ENCODE peak calls at places on chromosomes 3 and 15, in eight cellular contexts. One of them, this sample, is unnamed.

GRCh38 chr3:128278761-128279593 is 125.7 kb downstream of the EEFSEC start:
- DNase-seq in CD8-positive, alpha-beta T cell: no peak
- DNase-seq in choroid plexus epithelial cell: peak
- DNase-seq in bronchial epithelial cell: no peak
- DNase-seq in MM.1S: no peak
- DNase-seq in astrocyte of the spinal cord: peak
- DNase-seq in IMR-90: peak
- DNase-seq in OCI-LY7: no peak
- DNase-seq in this sample: peak

GRCh38 chr3:191331443-191331842 is 1.1 kb upstream of the UTS2B start:
- DNase-seq in IMR-90: peak
- DNase-seq in astrocyte of the spinal cord: peak
- DNase-seq in MM.1S: no peak
- DNase-seq in CD8-positive, alpha-beta T cell: no peak
- DNase-seq in OCI-LY7: no peak
- DNase-seq in bronchial epithelial cell: peak
- DNase-seq in choroid plexus epithelial cell: peak
- DNase-seq in this sample: no peak

GRCh38 chr15:31486906-31487695 is 160.5 kb downstream of the KLF13 start:
- DNase-seq in CD8-positive, alpha-beta T cell: no peak
- DNase-seq in MM.1S: no peak
- DNase-seq in bronchial epithelial cell: no peak
- DNase-seq in OCI-LY7: no peak
- DNase-seq in choroid plexus epithelial cell: no peak
- DNase-seq in astrocyte of the spinal cord: no peak
- DNase-seq in IMR-90: no peak
- DNase-seq in this sample: no peak

GRCh38 chr3:128577711-128578110 is 72.9 kb downstream of the RPN1 start:
- DNase-seq in OCI-LY7: no peak
- DNase-seq in bronchial epithelial cell: no peak
- DNase-seq in MM.1S: no peak
- DNase-seq in choroid plexus epithelial cell: no peak
- DNase-seq in astrocyte of the spinal cord: no peak
- DNase-seq in CD8-positive, alpha-beta T cell: no peak
- DNase-seq in IMR-90: no peak
- DNase-seq in this sample: no peak

GRCh38 chr3:141878812-141879211 is 2.4 kb downstream of the ATP1B3 start:
- DNase-seq in IMR-90: peak
- DNase-seq in OCI-LY7: no peak
- DNase-seq in MM.1S: no peak
- DNase-seq in bronchial epithelial cell: peak
- DNase-seq in choroid plexus epithelial cell: peak
- DNase-seq in CD8-positive, alpha-beta T cell: no peak
- DNase-seq in astrocyte of the spinal cord: peak
- DNase-seq in this sample: no peak

GRCh38 chr15:28098766-28099554 is at the start of gene OCA2:
- DNase-seq in choroid plexus epithelial cell: peak
- DNase-seq in IMR-90: peak
- DNase-seq in CD8-positive, alpha-beta T cell: peak
- DNase-seq in bronchial epithelial cell: no peak
- DNase-seq in astrocyte of the spinal cord: peak
- DNase-seq in MM.1S: no peak
- DNase-seq in OCI-LY7: no peak
- DNase-seq in this sample: no peak

GRCh38 chr3:11373235-11373634 is 101.0 kb downstream of the ATG7 start:
- DNase-seq in IMR-90: no peak
- DNase-seq in choroid plexus epithelial cell: no peak
- DNase-seq in astrocyte of the spinal cord: no peak
- DNase-seq in bronchial epithelial cell: no peak
- DNase-seq in OCI-LY7: peak
- DNase-seq in CD8-positive, alpha-beta T cell: no peak
- DNase-seq in MM.1S: no peak
- DNase-seq in this sample: no peak

GRCh38 chr3:105676621-105677300 is 192.1 kb downstream of the CBLB start:
- DNase-seq in choroid plexus epithelial cell: no peak
- DNase-seq in MM.1S: no peak
- DNase-seq in OCI-LY7: no peak
- DNase-seq in CD8-positive, alpha-beta T cell: no peak
- DNase-seq in bronchial epithelial cell: no peak
- DNase-seq in astrocyte of the spinal cord: no peak
- DNase-seq in IMR-90: no peak
- DNase-seq in this sample: no peak

GRCh38 chr3:172125963-172126403 is 86.6 kb downstream of the FNDC3B start:
- DNase-seq in bronchial epithelial cell: no peak
- DNase-seq in IMR-90: peak
- DNase-seq in CD8-positive, alpha-beta T cell: no peak
- DNase-seq in choroid plexus epithelial cell: peak
- DNase-seq in astrocyte of the spinal cord: peak
- DNase-seq in MM.1S: no peak
- DNase-seq in OCI-LY7: no peak
- DNase-seq in this sample: no peak

GRCh38 chr3:42071720-42072582 is 19.2 kb upstream of the TRAK1 start:
- DNase-seq in choroid plexus epithelial cell: peak
- DNase-seq in OCI-LY7: peak
- DNase-seq in astrocyte of the spinal cord: peak
- DNase-seq in CD8-positive, alpha-beta T cell: no peak
- DNase-seq in IMR-90: peak
- DNase-seq in MM.1S: peak
- DNase-seq in bronchial epithelial cell: peak
- DNase-seq in this sample: peak

GRCh38 chr15:60854858-60855568 is 374.1 kb downstream of the RORA start:
- DNase-seq in choroid plexus epithelial cell: peak
- DNase-seq in OCI-LY7: no peak
- DNase-seq in bronchial epithelial cell: peak
- DNase-seq in MM.1S: no peak
- DNase-seq in CD8-positive, alpha-beta T cell: no peak
- DNase-seq in astrocyte of the spinal cord: no peak
- DNase-seq in IMR-90: peak
- DNase-seq in this sample: no peak

GRCh38 chr15:73637527-73637926 is 4.3 kb upstream of the NPTN start:
- DNase-seq in MM.1S: no peak
- DNase-seq in IMR-90: no peak
- DNase-seq in OCI-LY7: no peak
- DNase-seq in astrocyte of the spinal cord: peak
- DNase-seq in bronchial epithelial cell: peak
- DNase-seq in CD8-positive, alpha-beta T cell: no peak
- DNase-seq in choroid plexus epithelial cell: no peak
- DNase-seq in this sample: no peak

GRCh38 chr3:141076821-141077571 is 25.8 kb downstream of the SPSB4 start:
- DNase-seq in MM.1S: no peak
- DNase-seq in IMR-90: peak
- DNase-seq in OCI-LY7: no peak
- DNase-seq in choroid plexus epithelial cell: peak
- DNase-seq in bronchial epithelial cell: no peak
- DNase-seq in astrocyte of the spinal cord: peak
- DNase-seq in CD8-positive, alpha-beta T cell: peak
- DNase-seq in this sample: peak

GRCh38 chr3:80770106-80771079 is 991.1 kb downstream of the GBE1 start:
- DNase-seq in OCI-LY7: no peak
- DNase-seq in IMR-90: no peak
- DNase-seq in bronchial epithelial cell: no peak
- DNase-seq in choroid plexus epithelial cell: peak
- DNase-seq in CD8-positive, alpha-beta T cell: no peak
- DNase-seq in MM.1S: no peak
- DNase-seq in astrocyte of the spinal cord: peak
- DNase-seq in this sample: no peak

GRCh38 chr3:187987919-187988318 is 166.0 kb upstream of the LPP start:
- DNase-seq in IMR-90: no peak
- DNase-seq in OCI-LY7: no peak
- DNase-seq in MM.1S: no peak
- DNase-seq in astrocyte of the spinal cord: no peak
- DNase-seq in bronchial epithelial cell: no peak
- DNase-seq in choroid plexus epithelial cell: no peak
- DNase-seq in CD8-positive, alpha-beta T cell: peak
- DNase-seq in this sample: no peak

GRCh38 chr3:187966636-187967035 is 187.3 kb upstream of the LPP start:
- DNase-seq in bronchial epithelial cell: no peak
- DNase-seq in OCI-LY7: peak
- DNase-seq in choroid plexus epithelial cell: no peak
- DNase-seq in MM.1S: no peak
- DNase-seq in IMR-90: no peak
- DNase-seq in astrocyte of the spinal cord: no peak
- DNase-seq in CD8-positive, alpha-beta T cell: no peak
- DNase-seq in this sample: no peak

GRCh38 chr3:42079701-42080323 is 11.3 kb upstream of the TRAK1 start:
- DNase-seq in IMR-90: no peak
- DNase-seq in astrocyte of the spinal cord: no peak
- DNase-seq in choroid plexus epithelial cell: no peak
- DNase-seq in bronchial epithelial cell: peak
- DNase-seq in MM.1S: no peak
- DNase-seq in OCI-LY7: no peak
- DNase-seq in CD8-positive, alpha-beta T cell: no peak
- DNase-seq in this sample: no peak

DNA sequence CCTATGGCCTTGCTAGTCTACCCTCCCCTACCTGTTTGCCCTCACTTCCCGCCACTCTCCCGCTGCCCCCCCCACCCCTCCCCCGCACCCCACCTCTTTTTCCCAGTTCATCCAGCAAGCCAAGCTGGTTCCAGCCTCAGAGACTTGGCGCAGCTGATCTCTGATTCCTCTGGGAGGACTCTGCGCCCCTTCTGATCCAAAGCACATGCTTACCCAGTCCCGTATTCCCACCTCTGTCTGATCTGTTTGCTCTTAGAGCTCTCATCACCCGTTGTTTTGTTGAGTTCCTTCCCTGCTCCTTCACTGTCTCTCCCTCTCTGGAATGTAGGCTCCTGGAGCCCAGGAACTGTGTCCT is 1.3 kb upstream of the ZXDC start:
- DNase-seq in choroid plexus epithelial cell: no peak
- DNase-seq in IMR-90: no peak
- DNase-seq in astrocyte of the spinal cord: no peak
- DNase-seq in bronchial epithelial cell: no peak
- DNase-seq in MM.1S: no peak
- DNase-seq in CD8-positive, alpha-beta T cell: no peak
- DNase-seq in OCI-LY7: no peak
- DNase-seq in this sample: no peak
- H3K4me3 ChIP-seq in choroid plexus epithelial cell: no peak
- H3K4me3 ChIP-seq in IMR-90: no peak
- H3K4me3 ChIP-seq in astrocyte of the spinal cord: no peak
- H3K4me3 ChIP-seq in bronchial epithelial cell: no peak
- H3K4me3 ChIP-seq in MM.1S: no peak
- H3K4me3 ChIP-seq in CD8-positive, alpha-beta T cell: no peak
- H3K4me3 ChIP-seq in OCI-LY7: no peak
- H3K4me3 ChIP-seq in this sample: no peak

GRCh38 chr3:160210799-160211221 is 14.4 kb upstream of the C3orf80 start:
- DNase-seq in CD8-positive, alpha-beta T cell: no peak
- DNase-seq in bronchial epithelial cell: peak
- DNase-seq in IMR-90: peak
- DNase-seq in astrocyte of the spinal cord: peak
- DNase-seq in OCI-LY7: no peak
- DNase-seq in choroid plexus epithelial cell: peak
- DNase-seq in MM.1S: peak
- DNase-seq in this sample: peak
- TF ChIP-seq CTCF in CD8-positive, alpha-beta T cell: no peak
- TF ChIP-seq CTCF in bronchial epithelial cell: peak
- TF ChIP-seq CTCF in IMR-90: peak
- TF ChIP-seq CTCF in astrocyte of the spinal cord: peak
- TF ChIP-seq CTCF in OCI-LY7: peak
- TF ChIP-seq CTCF in choroid plexus epithelial cell: peak
- TF ChIP-seq CTCF in MM.1S: no peak
- TF ChIP-seq CTCF in this sample: peak

GRCh38 chr3:62373714-62374333 is 474 bp upstream of the FEZF2 start:
- DNase-seq in OCI-LY7: no peak
- DNase-seq in IMR-90: no peak
- DNase-seq in MM.1S: no peak
- DNase-seq in bronchial epithelial cell: no peak
- DNase-seq in CD8-positive, alpha-beta T cell: no peak
- DNase-seq in astrocyte of the spinal cord: no peak
- DNase-seq in choroid plexus epithelial cell: no peak
- DNase-seq in this sample: no peak

GRCh38 chr3:62371735-62372591 is 1.4 kb downstream of the FEZF2 start:
- DNase-seq in astrocyte of the spinal cord: no peak
- DNase-seq in bronchial epithelial cell: no peak
- DNase-seq in CD8-positive, alpha-beta T cell: no peak
- DNase-seq in OCI-LY7: no peak
- DNase-seq in IMR-90: no peak
- DNase-seq in choroid plexus epithelial cell: no peak
- DNase-seq in MM.1S: no peak
- DNase-seq in this sample: no peak

GRCh38 chr3:62373215-62373614 is at the start of gene FEZF2:
- DNase-seq in OCI-LY7: no peak
- DNase-seq in astrocyte of the spinal cord: no peak
- DNase-seq in IMR-90: no peak
- DNase-seq in CD8-positive, alpha-beta T cell: no peak
- DNase-seq in choroid plexus epithelial cell: no peak
- DNase-seq in bronchial epithelial cell: no peak
- DNase-seq in MM.1S: no peak
- DNase-seq in this sample: no peak

GRCh38 chr3:62371032-62371734 is 2.2 kb downstream of the FEZF2 start:
- DNase-seq in astrocyte of the spinal cord: no peak
- DNase-seq in MM.1S: no peak
- DNase-seq in CD8-positive, alpha-beta T cell: no peak
- DNase-seq in choroid plexus epithelial cell: no peak
- DNase-seq in bronchial epithelial cell: no peak
- DNase-seq in OCI-LY7: no peak
- DNase-seq in IMR-90: no peak
- DNase-seq in this sample: no peak

DNA sequence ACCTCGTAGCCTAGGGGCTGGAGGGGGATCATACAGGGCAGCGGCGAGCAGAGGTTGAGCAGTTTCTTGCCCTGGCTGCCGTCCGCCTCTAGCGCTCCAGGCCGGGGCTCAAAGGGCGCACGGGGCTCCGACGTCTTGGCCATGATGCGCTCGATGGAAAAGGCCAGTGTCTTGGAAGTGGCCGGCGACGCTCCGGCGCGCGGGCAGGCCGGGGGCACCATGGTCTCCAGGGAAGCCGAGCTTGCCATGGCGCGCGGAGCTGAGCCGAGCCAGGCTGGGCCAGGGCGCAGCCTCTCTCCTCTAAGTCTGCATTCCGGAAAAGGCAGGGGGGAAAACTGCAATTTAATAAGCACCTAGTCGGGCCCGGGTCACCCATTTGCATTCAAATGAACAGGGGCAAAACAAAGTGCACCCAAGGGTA is 719 bp downstream of the FEZF2 start:
- DNase-seq in astrocyte of the spinal cord: no peak
- DNase-seq in CD8-positive, alpha-beta T cell: no peak
- DNase-seq in MM.1S: no peak
- DNase-seq in bronchial epithelial cell: no peak
- DNase-seq in OCI-LY7: no peak
- DNase-seq in IMR-90: no peak
- DNase-seq in choroid plexus epithelial cell: no peak
- DNase-seq in this sample: no peak
- H3K4me3 ChIP-seq in astrocyte of the spinal cord: no peak
- H3K4me3 ChIP-seq in CD8-positive, alpha-beta T cell: no peak
- H3K4me3 ChIP-seq in MM.1S: no peak
- H3K4me3 ChIP-seq in bronchial epithelial cell: no peak
- H3K4me3 ChIP-seq in OCI-LY7: no peak
- H3K4me3 ChIP-seq in IMR-90: no peak
- H3K4me3 ChIP-seq in choroid plexus epithelial cell: no peak
- H3K4me3 ChIP-seq in this sample: no peak

DNA sequence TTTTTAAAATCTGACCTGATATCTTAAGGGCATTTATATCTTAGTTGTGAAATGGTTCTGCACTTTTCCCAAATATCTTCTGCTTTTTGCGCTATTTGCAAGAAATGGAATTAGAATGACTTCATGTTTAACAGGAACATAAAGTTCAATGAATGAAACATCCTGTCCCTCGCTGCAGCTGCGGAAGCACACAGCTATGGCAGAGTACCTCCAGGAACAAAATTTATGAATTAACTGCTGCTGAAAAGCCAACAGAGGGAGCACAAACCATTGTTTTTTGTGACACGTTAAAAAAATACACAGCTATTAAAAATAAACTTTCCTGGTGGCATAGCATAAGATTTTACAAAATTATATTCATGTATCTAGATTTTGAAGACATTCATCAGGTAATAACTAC is 404.4 kb upstream of the MDFIC2 start:
- DNase-seq in OCI-LY7: no peak
- DNase-seq in astrocyte of the spinal cord: peak
- DNase-seq in bronchial epithelial cell: peak
- DNase-seq in choroid plexus epithelial cell: peak
- DNase-seq in CD8-positive, alpha-beta T cell: no peak
- DNase-seq in IMR-90: peak
- DNase-seq in MM.1S: no peak
- DNase-seq in this sample: peak
- TF ChIP-seq CTCF in OCI-LY7: peak
- TF ChIP-seq CTCF in astrocyte of the spinal cord: peak
- TF ChIP-seq CTCF in bronchial epithelial cell: no peak
- TF ChIP-seq CTCF in choroid plexus epithelial cell: peak
- TF ChIP-seq CTCF in CD8-positive, alpha-beta T cell: no peak
- TF ChIP-seq CTCF in IMR-90: peak
- TF ChIP-seq CTCF in MM.1S: no peak
- TF ChIP-seq CTCF in this sample: peak

This sample was measured in AG09309.